ENCODE peak calls at places on chromosome 6, in five cellular contexts. T is upper lobe of left lung, N is heart left ventricle, I is fibroblast of mammary gland, B is NB4. R is an unnamed sample.

GRCh38 chr6:67736161-67736560 is 898.9 kb upstream of the ADGRB3 start:
- DNase-seq in T (no peak), N (no peak), I (no peak), B (no peak), R (no peak)

GRCh38 chr6:156866181-156866862 is 89.1 kb downstream of the ARID1B start:
- DNase-seq in T (no peak), N (peak; percentile 58), I (peak; percentile 46), B (no peak), R (no peak)

GRCh38 chr6:132768051-132768517 is 10.4 kb upstream of the VNN2 start:
- DNase-seq in T (peak; percentile 45), N (peak; percentile 31), I (peak; percentile 10), B (peak; percentile 58), R (peak; percentile 21)

GRCh38 chr6:38079107-38079506 is 259.6 kb downstream of the ZFAND3 start:
- DNase-seq in T (no peak), N (no peak), I (no peak), B (no peak), R (no peak)

GRCh38 chr6:2877057-2877882 is 25.8 kb downstream of the SERPINB9 start:
- DNase-seq in T (no peak), N (no peak), I (peak; percentile 76), B (no peak), R (no peak)

GRCh38 chr6:2504495-2505064 is 246.1 kb downstream of the MYLK4 start:
- DNase-seq in T (no peak), N (no peak), I (no peak), B (no peak), R (no peak)

GRCh38 chr6:42505377-42505702 is 53.6 kb upstream of the TRERF1 start:
- DNase-seq in T (no peak), N (no peak), I (peak; percentile 82), B (no peak), R (no peak)

GRCh38 chr6:169991031-169991390 is 239.6 kb downstream of the ERMARD start:
- DNase-seq in T (no peak), N (no peak), I (no peak), B (no peak), R (no peak)

GRCh38 chr6:36128073-36128472 is 2.2 kb upstream of the MAPK13 start:
- DNase-seq in T (no peak), N (no peak), I (no peak), B (no peak), R (no peak)

GRCh38 chr6:136582702-136583471 is 32.7 kb upstream of the MAP7 start:
- DNase-seq in T (no peak), N (no peak), I (peak; percentile 93), B (peak; percentile 53), R (no peak)

GRCh38 chr6:79257381-79258205 is 23.1 kb upstream of the HMGN3 start:
- DNase-seq in T (no peak), N (no peak), I (peak; percentile 73), B (no peak), R (no peak)

GRCh38 chr6:48389146-48390043 is 278.4 kb upstream of the PTCHD4 start:
- DNase-seq in T (no peak), N (peak; percentile 17), I (no peak), B (no peak), R (no peak)

GRCh38 chr6:71544028-71544427 is 255.4 kb downstream of the OGFRL1 start:
- DNase-seq in T (no peak), N (no peak), I (no peak), B (no peak), R (no peak)

GRCh38 chr6:11368760-11369159 is 136.3 kb upstream of the NEDD9 start:
- DNase-seq in T (no peak), N (no peak), I (no peak), B (no peak), R (no peak)

GRCh38 chr6:21800948-21801438 is 207.4 kb downstream of the SOX4 start:
- DNase-seq in T (no peak), N (no peak), I (peak; percentile 15), B (no peak), R (no peak)

GRCh38 chr6:54681987-54682386 is 164.6 kb upstream of the FAM83B start:
- DNase-seq in T (no peak), N (no peak), I (peak; percentile 85), B (no peak), R (no peak)

GRCh38 chr6:168888786-168889345 is 364.8 kb downstream of the THBS2 start:
- DNase-seq in T (no peak), N (no peak), I (no peak), B (no peak), R (no peak)
- TF ChIP-seq CTCF in T (no peak), N (no peak), I (no peak), B (no peak), R (no peak)

DNA sequence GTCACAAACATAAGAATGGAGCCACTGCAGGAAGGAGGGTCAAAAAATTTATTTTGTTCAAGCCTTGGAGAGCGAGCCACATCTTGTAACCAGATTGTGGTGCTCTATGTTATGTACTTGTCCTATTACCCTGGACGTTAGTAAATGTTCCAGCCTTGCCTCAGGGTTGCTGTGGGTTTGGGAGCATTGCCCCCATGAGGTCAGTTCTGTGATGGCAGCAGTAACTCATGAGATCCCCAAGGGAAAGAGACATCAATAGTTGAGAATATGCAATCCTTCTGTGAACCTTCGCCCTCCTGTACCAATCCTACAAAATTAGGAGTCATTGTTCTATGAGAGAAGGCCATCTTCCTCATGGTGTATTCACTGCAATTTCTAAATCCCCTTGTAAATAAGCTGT is 16.4 kb upstream of the CFAP206 start:
- DNase-seq in T (no peak), N (no peak), I (peak; percentile 32), B (peak; percentile 68), R (no peak)
- TF ChIP-seq CTCF in T (no peak), N (no peak), I (peak; percentile 35), B (peak; percentile 64), R (no peak)

GRCh38 chr6:166007349-166008263 is 160.0 kb downstream of the TBXT start:
- DNase-seq in T (peak; percentile 46), N (peak; percentile 71), I (peak; percentile 78), B (no peak), R (no peak)

GRCh38 chr6:166010585-166010984 is 157.1 kb downstream of the TBXT start:
- DNase-seq in T (no peak), N (no peak), I (no peak), B (no peak), R (no peak)

GRCh38 chr6:166010136-166010535 is 157.5 kb downstream of the TBXT start:
- DNase-seq in T (no peak), N (no peak), I (no peak), B (no peak), R (no peak)

GRCh38 chr6:166009385-166010031 is 158.1 kb downstream of the TBXT start:
- DNase-seq in T (no peak), N (no peak), I (no peak), B (no peak), R (no peak)

GRCh38 chr6:166008441-166009369 is 158.9 kb downstream of the TBXT start:
- DNase-seq in T (peak; percentile 83), N (peak; percentile 28), I (peak; percentile 73), B (no peak), R (no peak)
- TF ChIP-seq CTCF in T (no peak), N (no peak), I (no peak), B (no peak), R (no peak)

GRCh38 chr6:168709991-168710390 is 269.0 kb downstream of the SMOC2 start:
- DNase-seq in T (no peak), N (no peak), I (no peak), B (no peak), R (no peak)

GRCh38 chr6:168711666-168712300 is 270.8 kb downstream of the SMOC2 start:
- DNase-seq in T (no peak), N (no peak), I (no peak), B (no peak), R (no peak)

GRCh38 chr6:168713013-168713412 is 272.0 kb downstream of the SMOC2 start:
- DNase-seq in T (no peak), N (no peak), I (no peak), B (no peak), R (no peak)

GRCh38 chr6:168709440-168709839 is 268.5 kb downstream of the SMOC2 start:
- DNase-seq in T (no peak), N (no peak), I (no peak), B (no peak), R (no peak)

GRCh38 chr6:168711049-168711640 is 270.2 kb downstream of the SMOC2 start:
- DNase-seq in T (no peak), N (no peak), I (peak; percentile 5), B (no peak), R (no peak)
- TF ChIP-seq CTCF in T (peak; percentile 38), N (no peak), I (peak; percentile 44), B (peak; percentile 40), R (peak; percentile 56)

DNA sequence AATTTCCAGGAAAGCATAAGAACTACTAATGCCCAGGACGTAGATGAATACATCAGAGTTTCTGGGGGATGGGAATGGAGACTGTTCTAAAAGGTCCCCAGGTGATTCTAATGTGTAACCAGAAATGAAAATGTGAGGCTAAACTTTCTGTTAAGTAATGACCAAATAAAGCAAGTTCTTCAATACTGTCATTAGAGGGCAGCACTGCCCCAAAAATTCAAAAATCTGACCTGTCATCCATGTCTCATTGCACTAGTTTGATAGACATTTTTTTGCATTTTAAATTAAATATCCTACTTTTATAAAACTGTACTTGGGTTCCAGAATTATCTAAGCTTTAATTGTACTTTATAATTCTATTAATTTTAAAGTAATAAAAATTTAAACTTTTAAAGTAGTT is 94.9 kb downstream of the RFX6 start:
- DNase-seq in T (no peak), N (no peak), I (peak; percentile 63), B (peak; percentile 66), R (no peak)
- TF ChIP-seq CTCF in T (peak; percentile 10), N (peak; percentile 41), I (peak; percentile 69), B (peak; percentile 62), R (no peak)

GRCh38 chr6:44471271-44471981 is 83.9 kb downstream of the CDC5L start:
- DNase-seq in T (peak; percentile 71), N (peak; percentile 60), I (no peak), B (no peak), R (no peak)

GRCh38 chr6:44468835-44469234 is 81.3 kb downstream of the CDC5L start:
- DNase-seq in T (no peak), N (no peak), I (no peak), B (no peak), R (no peak)

GRCh38 chr6:44470746-44471145 is 83.2 kb downstream of the CDC5L start:
- DNase-seq in T (no peak), N (no peak), I (no peak), B (no peak), R (no peak)

GRCh38 chr6:44472250-44472945 is 84.9 kb downstream of the CDC5L start:
- DNase-seq in T (peak; percentile 8), N (no peak), I (no peak), B (no peak), R (no peak)

GRCh38 chr6:44470106-44470446 is 82.6 kb downstream of the CDC5L start:
- DNase-seq in T (no peak), N (no peak), I (no peak), B (no peak), R (no peak)
- TF ChIP-seq CTCF in T (no peak), N (no peak), I (no peak), B (no peak), R (no peak)

DNA sequence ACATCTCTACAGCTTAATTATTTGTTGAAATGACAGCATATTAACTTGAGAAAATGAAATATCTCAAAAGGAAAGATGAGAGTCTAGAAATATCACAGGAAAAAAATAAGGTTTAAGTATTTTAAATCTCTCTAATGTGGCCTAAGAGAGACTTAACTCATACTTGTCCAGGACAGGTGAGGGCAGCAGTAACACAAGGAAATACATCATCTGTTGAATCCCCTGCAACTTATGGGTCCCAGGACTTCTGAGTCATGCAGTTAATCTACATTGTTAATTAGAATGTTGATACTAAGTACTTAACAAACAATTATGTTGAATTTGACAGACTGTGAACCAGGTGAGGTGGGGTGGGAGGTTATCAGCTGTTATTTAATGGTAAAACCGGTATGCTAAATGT is 87.8 kb downstream of the CEP57L1 start:
- DNase-seq in T (no peak), N (no peak), I (peak; percentile 23), B (peak; percentile 57), R (no peak)
- TF ChIP-seq CTCF in T (no peak), N (no peak), I (no peak), B (peak; percentile 12), R (no peak)

R was measured in natural killer cell.